ENCODE peak calls at places on chromosomes 6 and 20, in five cellular contexts. J is upper lobe of left lung, N is bronchial epithelial cell, V is OCI-LY7, W is cardiac fibroblast. T is an unnamed sample.

GRCh38 chr20:9474835-9475413 is 39.5 kb upstream of the LAMP5 start:
- DNase-seq in J (no peak), N (peak), V (no peak), W (peak), T (no peak)

GRCh38 chr20:8777866-8778265 is 291.0 kb upstream of the PLCB4 start:
- DNase-seq in J (no peak), N (no peak), V (no peak), W (peak), T (peak)

GRCh38 chr6:7590918-7591302 is 912 bp downstream of the SNRNP48 start:
- DNase-seq in J (peak), N (no peak), V (no peak), W (peak), T (peak)

GRCh38 chr20:58996226-58996611 is 10.8 kb downstream of the CTSZ start:
- DNase-seq in J (no peak), N (no peak), V (no peak), W (no peak), T (no peak)

GRCh38 chr6:127690092-127690491 is 113.1 kb downstream of the C6orf58 start:
- DNase-seq in J (no peak), N (peak), V (no peak), W (peak), T (peak)

GRCh38 chr6:127513425-127513824 is 5.7 kb downstream of the MTCL3 start:
- DNase-seq in J (no peak), N (no peak), V (no peak), W (no peak), T (no peak)

GRCh38 chr20:58205850-58206249 is 22.6 kb downstream of the ANKRD60 start:
- DNase-seq in J (no peak), N (no peak), V (no peak), W (no peak), T (no peak)

GRCh38 chr20:61764471-61765020 is 301.1 kb downstream of the TAF4 start:
- DNase-seq in J (no peak), N (no peak), V (no peak), W (no peak), T (no peak)

GRCh38 chr6:140921366-140922226 is 1211.1 kb upstream of the GJE1 start:
- DNase-seq in J (no peak), N (peak), V (peak), W (peak), T (peak)

GRCh38 chr20:44916586-44916985 is 6.7 kb downstream of the PABPC1L start:
- DNase-seq in J (no peak), N (no peak), V (no peak), W (no peak), T (no peak)

GRCh38 chr20:15759546-15760216 is 813.6 kb downstream of the KIF16B start:
- DNase-seq in J (no peak), N (no peak), V (no peak), W (peak), T (no peak)

GRCh38 chr6:16244869-16245451 is 6.6 kb downstream of the GMPR start:
- DNase-seq in J (no peak), N (peak), V (no peak), W (no peak), T (peak)

GRCh38 chr6:48194596-48195295 is 83.7 kb upstream of the PTCHD4 start:
- DNase-seq in J (no peak), N (no peak), V (no peak), W (no peak), T (peak)
- H3K4me3 ChIP-seq in J (no peak), N (no peak), V (no peak), W (no peak), T (no peak)

DNA sequence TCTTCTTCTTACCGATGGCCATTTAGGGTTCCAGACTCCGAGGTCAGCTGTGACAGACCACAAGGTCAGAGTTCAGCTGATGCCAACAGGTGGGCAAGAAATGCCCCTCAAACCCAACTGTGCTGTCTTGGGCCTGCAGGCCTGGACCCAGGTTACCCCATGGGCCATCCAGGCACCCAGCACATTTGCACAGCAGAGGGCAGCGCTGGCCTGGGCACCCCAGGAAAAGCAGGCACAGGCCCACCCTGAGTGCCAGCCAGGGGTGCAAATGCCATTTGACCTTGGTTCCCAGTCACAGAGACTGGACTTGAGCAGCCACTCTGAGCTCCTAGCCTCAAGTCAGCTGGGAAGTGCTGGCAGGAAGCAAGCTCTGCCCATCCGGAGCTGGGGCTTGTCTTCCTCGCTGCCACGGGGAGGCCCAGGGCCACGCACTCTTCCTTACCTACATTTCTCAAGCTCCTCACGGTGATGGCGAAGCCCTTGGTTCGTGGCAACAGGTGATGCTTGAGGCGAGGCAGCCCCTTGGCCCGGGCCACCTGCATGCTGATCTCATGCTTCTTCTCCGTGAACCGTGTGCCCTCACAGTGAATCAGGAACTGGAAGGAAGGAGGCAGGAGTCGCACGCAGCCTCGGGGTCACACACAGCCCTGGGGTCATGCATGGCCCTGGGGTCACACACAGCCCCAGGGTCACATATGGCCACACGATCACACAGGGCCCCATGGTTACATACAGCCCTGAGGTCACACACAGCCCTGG is 120.8 kb downstream of the AGPAT4 start:
- DNase-seq in J (no peak), N (no peak), V (peak), W (no peak), T (no peak)
- TF ChIP-seq CTCF in J (peak), N (peak), V (peak), W (peak), T (peak)

GRCh38 chr6:52667572-52667971 is 3.3 kb upstream of the TMEM14A start:
- DNase-seq in J (no peak), N (no peak), V (peak), W (no peak), T (no peak)

GRCh38 chr6:52663935-52664184 is 7.1 kb upstream of the TMEM14A start:
- DNase-seq in J (no peak), N (no peak), V (no peak), W (no peak), T (no peak)

GRCh38 chr6:52664991-52665686 is 5.8 kb upstream of the TMEM14A start:
- DNase-seq in J (no peak), N (no peak), V (no peak), W (peak), T (no peak)

GRCh38 chr6:52664185-52664990 is 6.5 kb upstream of the TMEM14A start:
- DNase-seq in J (peak), N (peak), V (peak), W (peak), T (peak)

DNA sequence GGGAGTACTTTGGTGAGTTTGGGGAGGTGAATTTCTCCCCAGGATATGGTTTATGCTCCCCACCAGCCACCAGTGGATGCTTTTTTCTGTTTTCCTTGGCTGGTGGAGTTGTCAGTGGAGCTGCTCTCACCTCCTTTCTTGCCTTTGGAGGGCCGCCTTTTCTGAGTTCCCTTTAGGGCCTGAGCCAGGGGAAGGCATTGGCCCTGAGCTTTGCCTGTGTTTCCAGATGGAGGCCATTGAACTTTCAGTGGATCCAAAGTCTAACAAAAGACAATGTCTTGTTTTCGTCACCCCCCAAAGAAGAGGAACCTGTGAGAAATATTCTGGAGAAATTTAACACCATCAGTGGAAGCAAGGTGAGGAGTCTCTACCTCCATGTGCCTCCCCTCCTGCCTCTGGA is 4.4 kb upstream of the TMEM14A start:
- DNase-seq in J (no peak), N (no peak), V (no peak), W (no peak), T (no peak)
- H3K4me3 ChIP-seq in J (no peak), N (no peak), V (peak), W (peak), T (peak)

DNA sequence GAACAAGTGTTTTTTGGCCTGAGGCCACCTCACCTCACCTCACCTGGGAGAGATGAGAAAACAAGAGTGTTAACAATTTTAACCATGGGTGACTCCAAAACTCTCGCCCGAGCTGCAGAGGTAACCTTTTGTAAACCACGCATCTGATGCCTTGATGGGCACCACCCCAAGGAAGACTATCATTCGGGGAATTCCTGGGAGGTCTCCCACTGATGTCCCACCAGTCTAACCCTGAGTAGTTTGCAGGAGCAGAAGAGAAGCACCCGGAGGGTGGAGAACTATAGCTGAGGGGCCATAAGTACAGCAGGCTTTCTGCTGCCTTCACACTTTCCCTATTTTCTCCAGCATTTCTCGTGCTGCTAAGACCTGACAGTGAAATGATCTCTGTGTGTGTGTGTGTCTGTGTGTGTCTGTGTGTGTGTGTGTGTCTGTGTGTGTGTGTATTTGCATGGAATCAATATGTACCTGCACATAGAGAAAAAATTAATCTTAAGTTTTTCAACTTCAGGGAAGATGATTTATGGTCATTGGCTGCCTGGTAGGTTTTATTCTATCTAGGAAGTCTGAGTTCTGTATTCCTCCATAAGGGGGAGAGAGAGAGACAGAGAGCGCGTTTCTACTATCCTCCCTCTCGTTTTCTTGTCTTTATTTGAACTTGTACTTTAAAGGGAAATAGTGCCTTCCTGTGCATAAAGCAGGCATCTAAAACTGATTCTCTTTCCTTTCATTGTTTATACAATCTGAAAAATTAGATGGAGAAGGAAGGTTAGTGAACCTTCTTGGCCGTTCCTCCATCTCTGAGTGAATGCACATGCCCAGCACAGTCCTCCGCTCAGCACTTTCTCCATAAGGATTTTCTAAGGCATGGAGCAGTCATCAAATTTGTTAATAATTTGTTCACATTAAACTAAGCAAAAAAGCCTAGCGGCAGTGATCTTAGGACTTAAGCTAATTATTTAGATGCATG is 75.9 kb downstream of the CAP2 start:
- DNase-seq in J (no peak), N (no peak), V (no peak), W (peak), T (peak)
- TF ChIP-seq CTCF in J (peak), N (no peak), V (peak), W (peak), T (no peak)

GRCh38 chr6:54465649-54466300 is 157.5 kb downstream of the TINAG start:
- DNase-seq in J (no peak), N (no peak), V (no peak), W (no peak), T (no peak)
- H3K4me3 ChIP-seq in J (no peak), N (no peak), V (no peak), W (no peak), T (no peak)

T was measured in fibroblast of the aortic adventitia.